ENCODE peak calls at places on chromosomes 3 and 15, in seven cellular contexts. I is neural crest cell, W is NCI-H460, Z is SK-N-MC, P is fibroblast of mammary gland, F is foreskin fibroblast, O is NCI-H1105 treated with DMSO at 0.1 percent for 48 hours. X is an unnamed sample.

GRCh38 chr15:75573001-75573400 is 6.1 kb downstream of the PTPN9 start:
- DNase-seq in I (no peak), W (no peak), Z (no peak), P (no peak), F (peak; percentile 70), O (no peak), X (no peak)

GRCh38 chr15:77696006-77696631 is 63.4 kb upstream of the LINGO1 start:
- DNase-seq in I (no peak), W (no peak), Z (no peak), P (no peak), F (no peak), O (no peak), X (no peak)

GRCh38 chr15:24901409-24901808 is 53.4 kb upstream of the SNRPN start:
- DNase-seq in I (no peak), W (no peak), Z (no peak), P (no peak), F (no peak), O (no peak), X (no peak)

GRCh38 chr3:43583481-43583880 is 38.3 kb downstream of the ANO10 start:
- DNase-seq in I (no peak), W (no peak), Z (no peak), P (no peak), F (no peak), O (no peak), X (no peak)

GRCh38 chr3:160038862-160039562 is 50.4 kb downstream of the IL12A start:
- DNase-seq in I (peak; percentile 30), W (no peak), Z (no peak), P (no peak), F (peak; percentile 46), O (peak; percentile 79), X (no peak)

GRCh38 chr3:4776980-4777581 is 202.2 kb upstream of the BHLHE40 start:
- DNase-seq in I (no peak), W (peak; percentile 18), Z (no peak), P (peak; percentile 90), F (no peak), O (no peak), X (no peak)

GRCh38 chr3:187828571-187829452 is 83.5 kb upstream of the BCL6 start:
- DNase-seq in I (no peak), W (no peak), Z (no peak), P (no peak), F (no peak), O (no peak), X (no peak)

GRCh38 chr15:96330450-96331140 is at the start of gene NR2F2:
- DNase-seq in I (peak; percentile 88), W (peak; percentile 95), Z (no peak), P (peak; percentile 98), F (peak; percentile 100), O (peak; percentile 77), X (no peak)

GRCh38 chr15:70799667-70800450 is 36.5 kb upstream of the UACA start:
- DNase-seq in I (no peak), W (no peak), Z (no peak), P (peak; percentile 97), F (peak; percentile 97), O (no peak), X (no peak)

GRCh38 chr3:5190147-5190791 is 2.8 kb downstream of the EDEM1 start:
- DNase-seq in I (no peak), W (no peak), Z (no peak), P (no peak), F (no peak), O (no peak), X (no peak)

X was measured in T-helper 17 cell.